ENCODE peak calls at places on chromosomes 3 and 15, in seven cellular contexts. One of them, this sample, is unnamed.

GRCh38 chr3:196969660-196970546 is 1.3 kb upstream of the PIGZ start:
- DNase-seq in ovary: peak; percentile 44
- DNase-seq in cardiac muscle cell: peak; percentile 79
- DNase-seq in spleen: peak; percentile 93
- DNase-seq in A549: peak; percentile 55
- DNase-seq in CD4-positive, alpha-beta T cell: peak; percentile 54
- DNase-seq in neural progenitor cell: peak; percentile 86
- DNase-seq in this sample: peak; percentile 52

GRCh38 chr3:51799879-51800757 is 21.1 kb upstream of the IQCF6 start:
- DNase-seq in ovary: no peak
- DNase-seq in cardiac muscle cell: peak; percentile 69
- DNase-seq in spleen: no peak
- DNase-seq in A549: peak; percentile 38
- DNase-seq in CD4-positive, alpha-beta T cell: no peak
- DNase-seq in neural progenitor cell: peak; percentile 84
- DNase-seq in this sample: peak; percentile 84

GRCh38 chr15:95897651-95898050 is 432.8 kb upstream of the NR2F2 start:
- DNase-seq in ovary: no peak
- DNase-seq in cardiac muscle cell: no peak
- DNase-seq in spleen: no peak
- DNase-seq in A549: no peak
- DNase-seq in CD4-positive, alpha-beta T cell: no peak
- DNase-seq in neural progenitor cell: no peak
- DNase-seq in this sample: no peak

GRCh38 chr3:188170461-188171459 is 16.8 kb downstream of the LPP start:
- DNase-seq in ovary: no peak
- DNase-seq in cardiac muscle cell: no peak
- DNase-seq in spleen: no peak
- DNase-seq in A549: peak; percentile 53
- DNase-seq in CD4-positive, alpha-beta T cell: no peak
- DNase-seq in neural progenitor cell: no peak
- DNase-seq in this sample: no peak

GRCh38 chr3:8993331-8993730 is 30.1 kb upstream of the RAD18 start:
- DNase-seq in ovary: no peak
- DNase-seq in cardiac muscle cell: no peak
- DNase-seq in spleen: no peak
- DNase-seq in A549: no peak
- DNase-seq in CD4-positive, alpha-beta T cell: no peak
- DNase-seq in neural progenitor cell: no peak
- DNase-seq in this sample: no peak

GRCh38 chr15:58475573-58476524 is 44.1 kb downstream of the LIPC start:
- DNase-seq in ovary: no peak
- DNase-seq in cardiac muscle cell: no peak
- DNase-seq in spleen: no peak
- DNase-seq in A549: no peak
- DNase-seq in CD4-positive, alpha-beta T cell: no peak
- DNase-seq in neural progenitor cell: peak; percentile 86
- DNase-seq in this sample: peak; percentile 92

GRCh38 chr3:138078901-138079344 is 36.5 kb downstream of the DZIP1L start:
- DNase-seq in ovary: no peak
- DNase-seq in cardiac muscle cell: no peak
- DNase-seq in spleen: no peak
- DNase-seq in A549: peak; percentile 82
- DNase-seq in CD4-positive, alpha-beta T cell: no peak
- DNase-seq in neural progenitor cell: no peak
- DNase-seq in this sample: no peak

GRCh38 chr3:70053293-70053692 is 53.8 kb downstream of the SAMMSON start:
- DNase-seq in ovary: no peak
- DNase-seq in cardiac muscle cell: no peak
- DNase-seq in spleen: no peak
- DNase-seq in A549: no peak
- DNase-seq in CD4-positive, alpha-beta T cell: no peak
- DNase-seq in neural progenitor cell: no peak
- DNase-seq in this sample: no peak

GRCh38 chr3:188827593-188827992 is 344.2 kb upstream of the TPRG1 start:
- DNase-seq in ovary: no peak
- DNase-seq in cardiac muscle cell: peak; percentile 13
- DNase-seq in spleen: no peak
- DNase-seq in A549: no peak
- DNase-seq in CD4-positive, alpha-beta T cell: no peak
- DNase-seq in neural progenitor cell: no peak
- DNase-seq in this sample: no peak

GRCh38 chr3:115790759-115791158 is 167.4 kb downstream of the GAP43 start:
- DNase-seq in ovary: no peak
- DNase-seq in cardiac muscle cell: no peak
- DNase-seq in spleen: no peak
- DNase-seq in A549: peak; percentile 96
- DNase-seq in CD4-positive, alpha-beta T cell: no peak
- DNase-seq in neural progenitor cell: no peak
- DNase-seq in this sample: peak; percentile 60

GRCh38 chr3:14175383-14176037 is 2.9 kb downstream of the XPC start:
- DNase-seq in ovary: no peak
- DNase-seq in cardiac muscle cell: no peak
- DNase-seq in spleen: no peak
- DNase-seq in A549: no peak
- DNase-seq in CD4-positive, alpha-beta T cell: peak; percentile 37
- DNase-seq in neural progenitor cell: no peak
- DNase-seq in this sample: peak; percentile 37

GRCh38 chr15:90031231-90031791 is 30.2 kb downstream of the ZNF710 start:
- DNase-seq in ovary: no peak
- DNase-seq in cardiac muscle cell: no peak
- DNase-seq in spleen: peak; percentile 58
- DNase-seq in A549: no peak
- DNase-seq in CD4-positive, alpha-beta T cell: no peak
- DNase-seq in neural progenitor cell: no peak
- DNase-seq in this sample: peak; percentile 14

GRCh38 chr15:28129261-28129848 is 30.2 kb upstream of the OCA2 start:
- DNase-seq in ovary: no peak
- DNase-seq in cardiac muscle cell: no peak
- DNase-seq in spleen: no peak
- DNase-seq in A549: no peak
- DNase-seq in CD4-positive, alpha-beta T cell: no peak
- DNase-seq in neural progenitor cell: no peak
- DNase-seq in this sample: no peak

GRCh38 chr15:73555080-73555479 is 78.1 kb downstream of the NPTN start:
- DNase-seq in ovary: no peak
- DNase-seq in cardiac muscle cell: no peak
- DNase-seq in spleen: no peak
- DNase-seq in A549: no peak
- DNase-seq in CD4-positive, alpha-beta T cell: no peak
- DNase-seq in neural progenitor cell: no peak
- DNase-seq in this sample: no peak

GRCh38 chr3:17915341-17915740 is 172.9 kb upstream of the TBC1D5 start:
- DNase-seq in ovary: no peak
- DNase-seq in cardiac muscle cell: no peak
- DNase-seq in spleen: no peak
- DNase-seq in A549: no peak
- DNase-seq in CD4-positive, alpha-beta T cell: no peak
- DNase-seq in neural progenitor cell: no peak
- DNase-seq in this sample: no peak

GRCh38 chr15:41506796-41507341 is 6.8 kb downstream of the LTK start:
- DNase-seq in ovary: no peak
- DNase-seq in cardiac muscle cell: no peak
- DNase-seq in spleen: no peak
- DNase-seq in A549: no peak
- DNase-seq in CD4-positive, alpha-beta T cell: no peak
- DNase-seq in neural progenitor cell: no peak
- DNase-seq in this sample: no peak

GRCh38 chr3:33792167-33792892 is 6.1 kb upstream of the PDCD6IP start:
- DNase-seq in ovary: no peak
- DNase-seq in cardiac muscle cell: no peak
- DNase-seq in spleen: no peak
- DNase-seq in A549: no peak
- DNase-seq in CD4-positive, alpha-beta T cell: no peak
- DNase-seq in neural progenitor cell: no peak
- DNase-seq in this sample: no peak

GRCh38 chr15:85458764-85459163 is 78.4 kb downstream of the AKAP13 start:
- DNase-seq in ovary: no peak
- DNase-seq in cardiac muscle cell: no peak
- DNase-seq in spleen: no peak
- DNase-seq in A549: peak; percentile 58
- DNase-seq in CD4-positive, alpha-beta T cell: no peak
- DNase-seq in neural progenitor cell: no peak
- DNase-seq in this sample: no peak

GRCh38 chr3:20945892-20946291 is 759.9 kb upstream of the SGO1 start:
- DNase-seq in ovary: no peak
- DNase-seq in cardiac muscle cell: no peak
- DNase-seq in spleen: no peak
- DNase-seq in A549: no peak
- DNase-seq in CD4-positive, alpha-beta T cell: no peak
- DNase-seq in neural progenitor cell: no peak
- DNase-seq in this sample: no peak

GRCh38 chr3:114827495-114827894 is 319.6 kb downstream of the ZBTB20 start:
- DNase-seq in ovary: no peak
- DNase-seq in cardiac muscle cell: peak; percentile 59
- DNase-seq in spleen: no peak
- DNase-seq in A549: peak; percentile 73
- DNase-seq in CD4-positive, alpha-beta T cell: no peak
- DNase-seq in neural progenitor cell: peak; percentile 37
- DNase-seq in this sample: peak; percentile 19

GRCh38 chr3:182509312-182509711 is 284.0 kb upstream of the ATP11B start:
- DNase-seq in ovary: no peak
- DNase-seq in cardiac muscle cell: no peak
- DNase-seq in spleen: no peak
- DNase-seq in A549: no peak
- DNase-seq in CD4-positive, alpha-beta T cell: no peak
- DNase-seq in neural progenitor cell: no peak
- DNase-seq in this sample: no peak

GRCh38 chr3:124905093-124905492 is 17.9 kb upstream of the ITGB5 start:
- DNase-seq in ovary: no peak
- DNase-seq in cardiac muscle cell: no peak
- DNase-seq in spleen: no peak
- DNase-seq in A549: no peak
- DNase-seq in CD4-positive, alpha-beta T cell: no peak
- DNase-seq in neural progenitor cell: no peak
- DNase-seq in this sample: no peak

DNA sequence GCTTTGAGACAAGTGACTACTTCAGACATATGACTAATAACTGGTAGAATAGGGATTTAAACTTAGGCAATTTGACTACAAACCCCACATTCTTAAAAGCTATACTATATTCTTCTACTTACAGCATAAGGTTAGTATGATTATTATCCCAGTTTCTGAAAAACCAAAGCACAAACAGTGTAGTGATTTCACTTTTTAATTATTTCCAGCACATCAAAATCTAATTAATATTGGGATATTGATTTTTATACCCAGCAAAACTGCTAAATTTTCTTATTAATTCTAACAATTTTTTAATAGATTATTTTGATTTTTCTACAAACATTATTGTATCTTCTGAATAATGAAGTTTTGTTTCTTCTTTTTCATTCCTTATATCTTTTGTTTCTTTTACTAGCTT is 16.9 kb downstream of the EHHADH start:
- DNase-seq in ovary: no peak
- DNase-seq in cardiac muscle cell: no peak
- DNase-seq in spleen: no peak
- DNase-seq in A549: no peak
- DNase-seq in CD4-positive, alpha-beta T cell: no peak
- DNase-seq in neural progenitor cell: no peak
- DNase-seq in this sample: no peak
- H3K27ac ChIP-seq in ovary: no peak overlapping the region
- H3K27ac ChIP-seq in cardiac muscle cell: no peak overlapping the region
- H3K27ac ChIP-seq in spleen: no peak overlapping the region
- H3K27ac ChIP-seq in A549: no peak overlapping the region
- H3K27ac ChIP-seq in CD4-positive, alpha-beta T cell: no peak overlapping the region
- H3K27ac ChIP-seq in neural progenitor cell: no peak overlapping the region
- H3K27ac ChIP-seq in this sample: no peak overlapping the region

DNA sequence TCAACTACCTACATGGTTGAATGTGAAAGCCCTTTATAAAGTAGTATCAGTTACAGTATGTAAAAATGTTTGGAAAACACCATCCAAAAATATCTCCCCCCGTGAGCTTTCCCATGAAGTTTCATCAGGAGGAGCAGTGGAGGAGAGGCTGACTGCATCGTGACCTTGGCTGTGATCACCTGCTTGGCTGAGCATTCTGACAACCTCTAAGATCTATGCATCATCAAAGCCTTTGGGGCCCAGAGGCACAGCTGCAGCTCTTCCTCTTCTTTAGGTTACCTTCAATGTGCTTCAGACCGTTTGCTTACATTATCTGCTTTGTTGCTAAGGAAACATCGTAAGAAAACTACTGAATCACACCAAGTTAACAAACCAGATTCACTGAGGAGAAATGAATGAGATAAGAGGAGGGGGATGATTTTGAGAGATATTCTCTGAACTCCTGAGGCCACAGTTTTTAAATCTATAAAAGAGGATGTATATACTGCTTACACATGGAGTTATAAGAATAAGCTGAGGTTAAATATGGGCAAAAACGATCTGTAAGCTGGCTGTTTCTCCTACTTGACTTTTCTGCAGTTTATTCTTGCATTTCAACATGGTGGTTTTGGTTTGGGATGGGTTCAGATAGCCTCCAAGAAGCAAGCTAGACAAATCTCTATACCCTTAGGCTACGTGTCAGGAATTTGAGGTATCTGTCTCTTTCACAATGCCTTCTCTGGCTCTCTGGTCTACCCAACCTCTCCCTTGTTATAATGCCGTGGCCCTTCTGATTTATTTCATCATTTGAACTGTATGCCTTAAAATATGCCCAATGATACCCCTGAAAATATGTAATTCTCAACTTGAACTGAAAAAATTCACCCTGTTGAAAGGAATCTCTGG is 4.0 kb downstream of the GCSAM start:
- DNase-seq in ovary: no peak
- DNase-seq in cardiac muscle cell: no peak
- DNase-seq in spleen: peak; percentile 83
- DNase-seq in A549: peak; percentile 3
- DNase-seq in CD4-positive, alpha-beta T cell: peak; percentile 44
- DNase-seq in neural progenitor cell: peak; percentile 6
- DNase-seq in this sample: no peak
- H3K27ac ChIP-seq in ovary: no peak overlapping the region
- H3K27ac ChIP-seq in cardiac muscle cell: no peak overlapping the region
- H3K27ac ChIP-seq in spleen: peak overlapping the region; percentile 79
- H3K27ac ChIP-seq in A549: no peak overlapping the region
- H3K27ac ChIP-seq in CD4-positive, alpha-beta T cell: peak overlapping the region; percentile 80
- H3K27ac ChIP-seq in neural progenitor cell: no peak overlapping the region
- H3K27ac ChIP-seq in this sample: no peak overlapping the region

DNA sequence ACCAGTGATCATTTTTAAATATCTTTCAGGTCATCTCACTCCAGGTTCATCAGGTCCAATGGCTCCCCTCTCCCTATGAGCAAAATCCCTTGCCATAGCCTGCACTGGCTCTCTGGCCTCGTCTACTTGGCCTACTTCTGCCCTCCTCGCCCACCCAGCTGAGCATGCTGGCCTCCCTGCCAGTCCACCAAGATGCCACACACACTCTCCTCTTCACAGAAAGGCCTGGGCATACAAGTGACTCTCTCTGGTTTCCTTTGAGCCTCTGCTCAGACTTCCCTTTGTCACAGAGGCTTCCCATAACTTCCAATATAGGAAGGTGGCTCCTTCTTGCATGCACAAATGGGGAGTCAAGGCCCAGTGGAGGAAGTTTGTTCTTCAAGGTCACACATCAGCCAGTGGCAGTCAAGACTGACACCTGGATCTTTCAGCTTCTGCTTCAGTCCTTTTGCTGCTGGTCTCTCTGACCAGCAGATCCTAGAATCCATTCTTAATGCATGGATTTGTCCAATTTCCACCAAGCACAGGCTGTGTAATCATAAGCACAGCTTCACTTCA is 223.2 kb upstream of the HES1 start:
- DNase-seq in ovary: no peak
- DNase-seq in cardiac muscle cell: no peak
- DNase-seq in spleen: no peak
- DNase-seq in A549: no peak
- DNase-seq in CD4-positive, alpha-beta T cell: no peak
- DNase-seq in neural progenitor cell: no peak
- DNase-seq in this sample: no peak
- H3K27ac ChIP-seq in ovary: no peak overlapping the region
- H3K27ac ChIP-seq in cardiac muscle cell: no peak overlapping the region
- H3K27ac ChIP-seq in spleen: peak overlapping the region; percentile 16
- H3K27ac ChIP-seq in A549: no peak overlapping the region
- H3K27ac ChIP-seq in CD4-positive, alpha-beta T cell: no peak overlapping the region
- H3K27ac ChIP-seq in neural progenitor cell: no peak overlapping the region
- H3K27ac ChIP-seq in this sample: no peak overlapping the region

GRCh38 chr3:151086484-151087456 is 1.3 kb downstream of the MED12L start:
- DNase-seq in ovary: peak; percentile 62
- DNase-seq in cardiac muscle cell: peak; percentile 92
- DNase-seq in spleen: peak; percentile 91
- DNase-seq in A549: peak; percentile 88
- DNase-seq in CD4-positive, alpha-beta T cell: peak; percentile 51
- DNase-seq in neural progenitor cell: peak; percentile 94
- DNase-seq in this sample: no peak
- H3K27ac ChIP-seq in ovary: peak overlapping the region; percentile 69
- H3K27ac ChIP-seq in cardiac muscle cell: peak overlapping the region; percentile 78
- H3K27ac ChIP-seq in spleen: no peak overlapping the region
- H3K27ac ChIP-seq in A549: peak overlapping the region; percentile 81
- H3K27ac ChIP-seq in CD4-positive, alpha-beta T cell: no peak overlapping the region
- H3K27ac ChIP-seq in neural progenitor cell: no peak overlapping the region
- H3K27ac ChIP-seq in this sample: no peak overlapping the region